ENCODE peak calls at places on chromosomes 1 and 21, in five cellular contexts. X, V, M, O and J are unnamed samples.

GRCh38 chr21:15729674-15730483 is at the start of gene USP25:
- DNase-seq in X (peak), V (peak), M (peak), O (peak), J (peak)

GRCh38 chr1:196030455-196030854 is 577.8 kb downstream of the KCNT2 start:
- DNase-seq in X (no peak), V (no peak), M (no peak), O (no peak), J (no peak)

GRCh38 chr1:17903386-17903785 is 148.3 kb downstream of the ACTL8 start:
- DNase-seq in X (no peak), V (no peak), M (no peak), O (no peak), J (no peak)

GRCh38 chr1:92480200-92480812 is 6.4 kb downstream of the GFI1 start:
- DNase-seq in X (no peak), V (no peak), M (no peak), O (no peak), J (no peak)

GRCh38 chr1:51423098-51423821 is 92.9 kb upstream of the TTC39A start:
- DNase-seq in X (no peak), V (no peak), M (no peak), O (no peak), J (peak)

GRCh38 chr21:38349111-38349746 is 92.4 kb downstream of the KCNJ15 start:
- DNase-seq in X (no peak), V (no peak), M (no peak), O (no peak), J (no peak)

GRCh38 chr1:12040457-12041051 is 21.3 kb downstream of the MIIP start:
- DNase-seq in X (no peak), V (no peak), M (no peak), O (no peak), J (no peak)

GRCh38 chr1:31390071-31390470 is 17.2 kb upstream of the FABP3 start:
- DNase-seq in X (no peak), V (no peak), M (no peak), O (no peak), J (no peak)

GRCh38 chr1:4603317-4604110 is 50.9 kb upstream of the AJAP1 start:
- DNase-seq in X (no peak), V (peak), M (no peak), O (no peak), J (peak)

GRCh38 chr1:164787834-164788231 is 228.8 kb downstream of the PBX1 start:
- DNase-seq in X (no peak), V (no peak), M (no peak), O (no peak), J (no peak)

GRCh38 chr1:226403522-226404034 is 4.3 kb downstream of the PARP1 start:
- DNase-seq in X (no peak), V (peak), M (no peak), O (no peak), J (peak)

GRCh38 chr1:200323856-200324400 is 85.9 kb downstream of the ZNF281 start:
- DNase-seq in X (no peak), V (no peak), M (no peak), O (no peak), J (no peak)

GRCh38 chr1:210252621-210253041 is 20.0 kb downstream of the SERTAD4 start:
- DNase-seq in X (no peak), V (no peak), M (no peak), O (no peak), J (no peak)

GRCh38 chr1:34688358-34688757 is 66.5 kb upstream of the GJB5 start:
- DNase-seq in X (no peak), V (no peak), M (no peak), O (no peak), J (no peak)

GRCh38 chr1:2078170-2078569 is 28.0 kb downstream of the PRKCZ start:
- DNase-seq in X (no peak), V (no peak), M (no peak), O (no peak), J (no peak)

GRCh38 chr1:244957525-244957924 is 93.2 kb upstream of the HNRNPU start:
- DNase-seq in X (no peak), V (no peak), M (no peak), O (no peak), J (no peak)

GRCh38 chr1:53545663-53546408 is 86.6 kb downstream of the DMRTB1 start:
- DNase-seq in X (no peak), V (peak), M (no peak), O (no peak), J (no peak)

GRCh38 chr1:107264561-107264960 is 123.7 kb downstream of the NTNG1 start:
- DNase-seq in X (no peak), V (no peak), M (no peak), O (no peak), J (no peak)

GRCh38 chr1:69121708-69122107 is 446.0 kb upstream of the LRRC7 start:
- DNase-seq in X (no peak), V (no peak), M (no peak), O (no peak), J (no peak)

GRCh38 chr1:109640285-109640865 is 15.5 kb upstream of the GSTM4 start:
- DNase-seq in X (peak), V (peak), M (peak), O (peak), J (peak)

GRCh38 chr1:244450597-244451538 is 841 bp downstream of the ADSS2 start:
- DNase-seq in X (peak), V (peak), M (peak), O (peak), J (peak)

GRCh38 chr1:39089811-39090519 is 63.8 kb downstream of the NDUFS5 start:
- DNase-seq in X (no peak), V (no peak), M (no peak), O (no peak), J (peak)

GRCh38 chr1:109901508-109902145 is 9.0 kb upstream of the CSF1 start:
- DNase-seq in X (no peak), V (no peak), M (no peak), O (no peak), J (peak)

GRCh38 chr1:38436749-38437148 is 390.2 kb upstream of the POU3F1 start:
- DNase-seq in X (no peak), V (no peak), M (no peak), O (no peak), J (no peak)

GRCh38 chr1:55527831-55528230 is 312.7 kb upstream of the USP24 start:
- DNase-seq in X (no peak), V (no peak), M (no peak), O (no peak), J (no peak)

GRCh38 chr1:85216697-85217096 is 15.9 kb upstream of the SYDE2 start:
- DNase-seq in X (no peak), V (no peak), M (no peak), O (no peak), J (no peak)

GRCh38 chr21:22224261-22224660 is 1226.1 kb downstream of the NCAM2 start:
- DNase-seq in X (no peak), V (no peak), M (no peak), O (no peak), J (no peak)

GRCh38 chr1:186155594-186155993 is 219.5 kb downstream of the TPR start:
- DNase-seq in X (no peak), V (no peak), M (no peak), O (no peak), J (peak)

GRCh38 chr1:5994713-5995621 is 2.7 kb upstream of the NPHP4 start:
- DNase-seq in X (peak), V (no peak), M (peak), O (peak), J (no peak)

GRCh38 chr1:235932090-235932510 is 65.4 kb upstream of the LYST start:
- DNase-seq in X (no peak), V (no peak), M (no peak), O (no peak), J (peak)

GRCh38 chr21:32335601-32336575 is 37.2 kb downstream of the MRAP start:
- DNase-seq in X (no peak), V (peak), M (no peak), O (no peak), J (no peak)

GRCh38 chr1:20093940-20094391 is 24.0 kb downstream of the PLA2G5 start:
- DNase-seq in X (no peak), V (peak), M (no peak), O (no peak), J (no peak)

GRCh38 chr1:154171222-154171583 is 16.3 kb upstream of the NUP210L start:
- DNase-seq in X (no peak), V (no peak), M (no peak), O (no peak), J (no peak)

GRCh38 chr1:167924102-167924501 is 10.2 kb upstream of the ADCY10 start:
- DNase-seq in X (no peak), V (no peak), M (no peak), O (no peak), J (peak)